ENCODE peak calls at places on chromosome 19, in eight cellular contexts. H is neural crest cell; T is type B pancreatic cell; O is left ventricle myocardium inferior; M is mesothelial cell of epicardium; U is foreskin fibroblast; N is activated CD8-positive, alpha-beta T cell treated with anti-CD3 and anti-CD28 coated beads for 36 hours; V is left lung. F is an unnamed sample.

GRCh38 chr19:50676625-50677197 is 27.5 kb downstream of the C19orf81 start:
- DNase-seq in H (no peak), T (no peak), O (no peak), M (no peak), U (no peak), N (no peak), V (no peak), F (no peak)

GRCh38 chr19:10971107-10971715 is 10.4 kb downstream of the SMARCA4 start:
- DNase-seq in H (no peak), T (no peak), O (no peak), M (no peak), U (no peak), N (no peak), V (no peak), F (no peak)

GRCh38 chr19:11061951-11062350 is 27.3 kb upstream of the LDLR start:
- DNase-seq in H (no peak), T (no peak), O (no peak), M (no peak), U (no peak), N (no peak), V (no peak), F (no peak)

GRCh38 chr19:13117772-13118423 is at the start of gene NACC1:
- DNase-seq in H (peak), T (peak), O (peak), M (peak), U (peak), N (peak), V (peak), F (peak)

GRCh38 chr19:43624933-43625332 is 5.5 kb upstream of the ZNF428 start:
- DNase-seq in H (no peak), T (no peak), O (peak), M (no peak), U (no peak), N (peak), V (peak), F (peak)

GRCh38 chr19:14516048-14516534 is 2.1 kb downstream of the DNAJB1 start:
- DNase-seq in H (no peak), T (no peak), O (no peak), M (no peak), U (no peak), N (no peak), V (no peak), F (no peak)

GRCh38 chr19:51079486-51080110 is 3.1 kb downstream of the KLK14 start:
- DNase-seq in H (no peak), T (no peak), O (peak), M (no peak), U (no peak), N (no peak), V (no peak), F (no peak)

GRCh38 chr19:39270091-39270871 is 2.1 kb downstream of the IFNL2 start:
- DNase-seq in H (no peak), T (no peak), O (no peak), M (no peak), U (no peak), N (no peak), V (no peak), F (no peak)

GRCh38 chr19:31139871-31140505 is 209.2 kb downstream of the TSHZ3 start:
- DNase-seq in H (no peak), T (no peak), O (no peak), M (no peak), U (peak), N (no peak), V (no peak), F (no peak)

GRCh38 chr19:19305066-19305465 is 15.2 kb downstream of the SUGP1 start:
- DNase-seq in H (no peak), T (no peak), O (no peak), M (no peak), U (no peak), N (no peak), V (no peak), F (no peak)

DNA sequence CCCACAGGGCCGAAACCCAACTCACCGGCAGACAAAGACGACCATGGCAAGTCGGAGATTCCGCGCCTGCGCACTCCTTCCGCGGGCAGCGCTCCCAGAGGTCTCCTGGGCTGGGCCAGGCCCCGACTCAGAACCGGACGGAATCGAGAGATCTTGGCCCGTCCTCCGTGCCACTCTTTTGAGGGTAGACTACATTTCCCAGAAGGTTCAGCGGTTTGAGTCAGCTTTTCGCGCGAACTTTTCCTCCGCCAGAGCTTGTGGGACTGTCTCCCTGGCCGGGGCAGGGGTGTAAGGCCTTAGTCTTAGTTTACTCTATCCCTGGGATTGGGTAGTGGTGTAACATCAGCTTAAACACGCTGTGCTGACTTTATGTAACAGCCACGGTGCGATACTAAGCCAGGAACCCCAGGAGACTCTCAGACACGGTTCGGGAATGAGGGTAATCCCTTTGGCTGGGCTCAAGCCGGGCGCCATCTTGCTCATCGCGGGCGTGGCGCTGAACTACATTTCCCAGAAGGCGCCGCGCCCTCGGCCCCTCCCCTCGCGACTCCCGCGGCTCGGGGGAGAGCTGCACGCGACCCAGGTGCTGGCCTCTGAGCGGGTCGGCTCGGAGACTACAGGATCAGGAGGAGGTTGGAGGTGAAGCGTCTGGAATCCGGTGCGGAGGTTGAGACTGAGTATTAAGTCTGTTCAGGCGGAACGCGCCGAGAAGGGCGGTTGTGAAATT is at the start of gene ZNF260:
- DNase-seq in H (peak), T (peak), O (peak), M (peak), U (peak), N (peak), V (peak), F (peak)
- TF ChIP-seq CTCF in H (no peak), T (no peak), O (no peak), M (no peak), U (no peak), N (no peak), V (no peak), F (no peak)

DNA sequence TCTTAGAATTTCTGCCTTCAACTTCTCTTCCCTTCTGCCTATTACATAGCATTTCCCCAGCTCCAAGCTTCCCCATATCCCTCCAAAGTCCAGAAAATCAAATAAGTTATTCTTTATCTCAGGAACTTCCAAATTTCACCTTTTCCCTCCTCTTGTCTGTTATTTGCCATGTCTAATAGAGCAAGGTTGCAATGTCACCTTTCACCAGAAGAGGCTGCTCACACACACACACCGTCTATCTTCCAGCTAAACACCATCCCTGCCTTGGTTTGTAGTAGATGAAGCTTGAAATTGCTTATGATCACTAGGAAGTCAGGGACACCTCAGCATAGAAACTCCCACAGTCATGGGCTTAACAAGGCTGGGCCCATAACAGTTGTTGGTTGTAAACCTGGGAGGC is 48.4 kb downstream of the ZNRF4 start:
- DNase-seq in H (no peak), T (no peak), O (no peak), M (no peak), U (no peak), N (no peak), V (no peak), F (no peak)
- TF ChIP-seq CTCF in H (no peak), T (peak), O (no peak), M (no peak), U (no peak), N (peak), V (no peak), F (no peak)

GRCh38 chr19:56837004-56837403 is 3.5 kb downstream of the PEG3 start:
- DNase-seq in H (no peak), T (no peak), O (no peak), M (no peak), U (no peak), N (no peak), V (no peak), F (no peak)

GRCh38 chr19:56837892-56838679 is 2.4 kb downstream of the PEG3 start:
- DNase-seq in H (no peak), T (no peak), O (peak), M (no peak), U (no peak), N (peak), V (peak), F (no peak)

GRCh38 chr19:56838680-56838929 is 1.9 kb downstream of the PEG3 start:
- DNase-seq in H (no peak), T (no peak), O (no peak), M (no peak), U (no peak), N (no peak), V (no peak), F (no peak)

GRCh38 chr19:56836059-56836458 is 4.5 kb downstream of the PEG3 start:
- DNase-seq in H (no peak), T (no peak), O (no peak), M (no peak), U (no peak), N (no peak), V (no peak), F (no peak)

DNA sequence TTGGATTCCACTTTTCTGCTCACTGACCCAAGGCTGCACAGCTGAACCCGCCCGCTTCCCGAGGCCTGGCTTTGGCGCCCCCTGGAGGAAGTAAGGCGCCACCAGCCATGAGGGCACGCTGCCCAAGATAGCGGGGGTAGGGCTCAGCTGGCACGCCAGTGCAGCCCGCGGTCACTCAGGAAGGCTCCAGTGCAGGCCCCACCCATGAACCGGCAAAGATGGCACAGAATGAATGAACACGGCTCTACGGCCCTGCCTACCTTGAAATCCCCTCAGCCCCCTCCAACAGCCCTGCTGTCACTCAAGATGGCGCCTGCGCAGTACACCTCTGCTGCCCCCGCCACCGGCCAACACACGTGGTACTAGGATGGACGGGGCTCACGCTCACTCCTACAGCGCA is 3.0 kb downstream of the PEG3 start:
- DNase-seq in H (no peak), T (no peak), O (peak), M (no peak), U (no peak), N (peak), V (peak), F (no peak)
- TF ChIP-seq CTCF in H (no peak), T (no peak), O (peak), M (no peak), U (no peak), N (no peak), V (peak), F (no peak)

GRCh38 chr19:7748756-7749155 is 1.4 kb upstream of the CD209 start:
- DNase-seq in H (no peak), T (no peak), O (no peak), M (no peak), U (no peak), N (peak), V (no peak), F (no peak)
- TF ChIP-seq CTCF in H (no peak), T (no peak), O (no peak), M (no peak), U (peak), N (no peak), V (no peak), F (no peak)

GRCh38 chr19:37313335-37313627 is 57.6 kb upstream of the ZNF527 start:
- DNase-seq in H (no peak), T (no peak), O (no peak), M (no peak), U (no peak), N (no peak), V (no peak), F (no peak)

GRCh38 chr19:37317403-37318209 is 53.3 kb upstream of the ZNF527 start:
- DNase-seq in H (peak), T (peak), O (peak), M (peak), U (peak), N (peak), V (peak), F (peak)
- TF ChIP-seq CTCF in H (peak), T (peak), O (peak), M (no peak), U (peak), N (no peak), V (no peak), F (no peak)